ENCODE peak calls at places on chromosomes 6 and 20, in seven cellular contexts. H is left ventricle myocardium inferior; F is CD8-positive, alpha-beta T cell; W is lower lobe of right lung; K is mucosa of descending colon; G is GM23338; Z is neural progenitor cell. U is an unnamed sample.
A peak's percentile ranks its signal among the peaks of the same experiment; 100 is the strongest.

GRCh38 chr6:142802124-142802523 is 142.9 kb downstream of the HIVEP2 start:
- DNase-seq in H (no peak), F (no peak), W (no peak), K (no peak), G (peak; percentile 41), Z (no peak), U (no peak)

GRCh38 chr20:38732981-38733380 is 8.7 kb downstream of the SLC32A1 start:
- DNase-seq in H (no peak), F (no peak), W (no peak), K (no peak), G (no peak), Z (no peak), U (no peak)

GRCh38 chr20:57713505-57713903 is 3.7 kb upstream of the PMEPA1 start:
- DNase-seq in H (no peak), F (no peak), W (peak; percentile 66), K (no peak), G (no peak), Z (no peak), U (no peak)

GRCh38 chr6:128569737-128570438 is 49.5 kb upstream of the PTPRK start:
- DNase-seq in H (no peak), F (no peak), W (no peak), K (no peak), G (peak; percentile 46), Z (peak; percentile 12), U (no peak)

GRCh38 chr20:25046181-25046641 is 11.7 kb downstream of the ACSS1 start:
- DNase-seq in H (peak; percentile 78), F (no peak), W (peak; percentile 46), K (no peak), G (no peak), Z (no peak), U (peak; percentile 74)

GRCh38 chr6:23642849-23643248 is 483.2 kb upstream of the NRSN1 start:
- DNase-seq in H (no peak), F (no peak), W (no peak), K (no peak), G (no peak), Z (no peak), U (no peak)

GRCh38 chr6:37502703-37503485 is 3.2 kb upstream of the CCDC167 start:
- DNase-seq in H (no peak), F (peak; percentile 29), W (peak; percentile 16), K (no peak), G (no peak), Z (no peak), U (no peak)

GRCh38 chr6:52994789-52995078 is 350 bp downstream of the GSTA4 start:
- DNase-seq in H (peak; percentile 27), F (peak; percentile 14), W (peak; percentile 57), K (peak; percentile 69), G (peak; percentile 57), Z (no peak), U (peak; percentile 80)

GRCh38 chr6:106553440-106553839 is 75.9 kb downstream of the RTN4IP1 start:
- DNase-seq in H (no peak), F (no peak), W (no peak), K (no peak), G (no peak), Z (no peak), U (no peak)

GRCh38 chr6:3718407-3718806 is 33.1 kb downstream of the PXDC1 start:
- DNase-seq in H (no peak), F (no peak), W (no peak), K (no peak), G (no peak), Z (no peak), U (no peak)

GRCh38 chr6:106273087-106273486 is 52.5 kb downstream of the ATG5 start:
- DNase-seq in H (no peak), F (no peak), W (no peak), K (no peak), G (no peak), Z (no peak), U (no peak)

GRCh38 chr6:42263165-42263852 is 45.6 kb upstream of the MRPS10 start:
- DNase-seq in H (no peak), F (no peak), W (no peak), K (no peak), G (peak; percentile 45), Z (peak; percentile 38), U (peak; percentile 56)

GRCh38 chr6:130385059-130385695 is 19.4 kb downstream of the TMEM200A start:
- DNase-seq in H (no peak), F (no peak), W (no peak), K (peak; percentile 37), G (no peak), Z (no peak), U (no peak)

GRCh38 chr6:112626468-112627082 is 279.4 kb downstream of the RFPL4B start:
- DNase-seq in H (no peak), F (no peak), W (no peak), K (no peak), G (no peak), Z (no peak), U (no peak)

DNA sequence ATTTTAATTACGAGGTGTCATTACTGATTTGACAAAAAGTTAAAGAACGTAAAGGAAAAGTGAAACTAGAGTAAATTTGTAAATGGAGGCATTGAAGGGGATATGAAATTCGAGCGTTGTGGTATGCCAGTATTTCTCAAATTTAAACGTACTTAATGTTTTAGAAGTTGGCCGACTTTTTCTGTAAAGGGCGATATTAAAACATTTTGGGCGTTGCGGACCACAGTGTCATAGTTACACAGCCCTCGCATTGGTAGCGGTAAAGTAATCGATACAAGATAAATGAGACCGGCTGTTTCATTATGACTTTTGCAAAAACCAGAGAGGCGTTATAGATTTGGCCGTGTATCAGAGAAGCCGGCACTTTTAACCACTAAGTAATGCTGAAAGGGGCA is 39.6 kb downstream of the OR2B2 start:
- DNase-seq in H (no peak), F (no peak), W (no peak), K (no peak), G (no peak), Z (no peak), U (no peak)
- H3K4me1 ChIP-seq in H (peaks cover 24% of the 10 kb centered on the region), F (peaks cover 17% of the 10 kb centered on the region), W (peaks cover 23% of the 10 kb centered on the region), K (peaks cover 12% of the 10 kb centered on the region), G (peaks cover 11% of the 10 kb centered on the region), Z (peaks cover 15% of the 10 kb centered on the region), U (no peaks in the 10 kb centered on the region)

GRCh38 chr6:108673153-108673552 is 112.4 kb downstream of the FOXO3 start:
- DNase-seq in H (no peak), F (no peak), W (no peak), K (no peak), G (no peak), Z (no peak), U (no peak)

GRCh38 chr6:108673602-108674001 is 112.9 kb downstream of the FOXO3 start:
- DNase-seq in H (no peak), F (no peak), W (no peak), K (peak; percentile 71), G (no peak), Z (no peak), U (no peak)

GRCh38 chr6:108669673-108670072 is 109.0 kb downstream of the FOXO3 start:
- DNase-seq in H (no peak), F (no peak), W (no peak), K (no peak), G (no peak), Z (no peak), U (no peak)

GRCh38 chr6:108671175-108671574 is 110.5 kb downstream of the FOXO3 start:
- DNase-seq in H (no peak), F (no peak), W (no peak), K (no peak), G (no peak), Z (no peak), U (no peak)

DNA sequence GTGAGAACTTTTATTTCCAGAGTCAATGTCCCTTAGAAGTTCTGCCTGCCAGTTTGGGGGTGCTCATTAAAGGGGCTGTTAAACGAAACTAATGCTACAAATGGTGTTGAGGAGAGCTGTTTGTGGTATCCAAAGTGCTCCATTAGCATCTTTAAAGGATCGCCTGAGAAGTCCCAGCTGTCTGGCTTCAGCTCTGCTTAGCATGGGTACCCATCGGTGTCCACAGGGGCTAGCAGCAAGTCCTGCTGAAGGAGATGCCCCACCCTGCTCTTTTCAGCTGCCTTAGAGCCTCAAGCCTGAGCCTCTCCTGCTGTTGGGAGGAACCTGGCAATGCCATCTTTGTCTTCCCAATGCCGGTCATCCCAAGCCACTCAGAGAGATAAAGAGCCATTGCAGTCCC is 111.1 kb downstream of the FOXO3 start:
- DNase-seq in H (no peak), F (no peak), W (no peak), K (no peak), G (peak; percentile 70), Z (no peak), U (no peak)
- H3K4me1 ChIP-seq in H (peaks cover 100% of the 10 kb centered on the region), F (peaks cover 3% of the 10 kb centered on the region), W (peaks cover 68% of the 10 kb centered on the region), K (peaks cover 55% of the 10 kb centered on the region), G (peaks cover 40% of the 10 kb centered on the region), Z (peaks cover 17% of the 10 kb centered on the region), U (peaks cover 35% of the 10 kb centered on the region)

GRCh38 chr6:136754820-136755219 is 37.5 kb downstream of the MAP3K5 start:
- DNase-seq in H (no peak), F (no peak), W (no peak), K (no peak), G (no peak), Z (no peak), U (no peak)
- H3K4me1 ChIP-seq in H (peaks cover 60% of the 10 kb centered on the region), F (peaks cover 46% of the 10 kb centered on the region), W (peaks cover 52% of the 10 kb centered on the region), K (peaks cover 29% of the 10 kb centered on the region), G (peaks cover 4% of the 10 kb centered on the region), Z (no peaks in the 10 kb centered on the region), U (peaks cover 2% of the 10 kb centered on the region)

DNA sequence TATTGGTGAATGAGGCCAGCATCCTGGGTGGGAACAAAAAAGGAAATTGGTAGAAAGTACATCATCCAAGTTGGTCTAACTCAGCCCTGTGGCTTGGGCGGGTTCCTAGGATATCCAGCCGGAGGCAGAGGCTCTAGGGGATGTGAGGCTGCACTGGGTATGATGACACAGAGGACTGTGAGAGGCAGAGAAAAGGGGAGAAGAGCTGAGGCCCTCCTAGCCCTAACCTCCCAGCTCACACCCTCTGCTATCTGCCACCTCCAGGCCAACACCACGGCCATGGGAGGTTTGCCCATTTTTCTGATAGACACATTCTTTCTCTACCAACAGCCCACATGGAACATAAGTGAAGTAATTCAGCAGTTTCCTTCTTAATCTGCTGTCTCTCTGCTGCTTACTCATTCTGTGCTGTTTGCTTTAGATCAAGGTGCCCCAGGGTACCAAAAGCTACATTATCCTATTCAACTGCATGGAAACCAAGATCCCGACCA is 284.4 kb downstream of the ESR1 start:
- DNase-seq in H (no peak), F (no peak), W (no peak), K (no peak), G (no peak), Z (no peak), U (no peak)
- H3K4me1 ChIP-seq in H (peaks cover 24% of the 10 kb centered on the region), F (no peaks in the 10 kb centered on the region), W (peaks cover 18% of the 10 kb centered on the region), K (no peaks in the 10 kb centered on the region), G (no peaks in the 10 kb centered on the region), Z (no peaks in the 10 kb centered on the region), U (peaks cover 7% of the 10 kb centered on the region)

DNA sequence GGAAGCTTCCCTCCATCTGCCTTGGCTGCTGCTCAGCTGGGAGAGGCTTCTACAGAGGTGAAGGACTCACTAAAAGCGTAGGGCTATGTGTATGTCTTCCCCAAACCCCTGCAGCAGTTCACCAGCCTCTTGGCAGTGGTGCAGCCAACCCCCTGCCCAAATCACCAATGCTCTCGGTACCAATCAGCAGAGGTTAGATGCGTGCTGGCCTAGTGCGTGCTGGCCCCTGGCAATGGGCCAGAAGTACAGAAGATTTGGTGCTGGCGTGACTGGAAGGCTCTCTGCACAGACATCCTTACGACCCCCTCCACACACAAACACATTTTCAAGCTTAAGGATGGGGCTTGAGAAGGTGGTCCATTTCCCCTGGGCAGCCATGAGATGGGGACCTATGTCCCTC is 79.0 kb downstream of the MRPL14 start:
- DNase-seq in H (no peak), F (no peak), W (peak; percentile 22), K (no peak), G (no peak), Z (no peak), U (no peak)
- H3K4me1 ChIP-seq in H (peaks cover 77% of the 10 kb centered on the region), F (no peaks in the 10 kb centered on the region), W (peaks cover 13% of the 10 kb centered on the region), K (no peaks in the 10 kb centered on the region), G (peaks cover 5% of the 10 kb centered on the region), Z (peaks cover 21% of the 10 kb centered on the region), U (peaks cover 11% of the 10 kb centered on the region)

GRCh38 chr6:13398421-13398994 is 70.2 kb upstream of the TBC1D7 start:
- DNase-seq in H (no peak), F (no peak), W (no peak), K (no peak), G (peak; percentile 62), Z (peak; percentile 80), U (no peak)
- H3K4me1 ChIP-seq in H (peaks cover 87% of the 10 kb centered on the region), F (no peaks in the 10 kb centered on the region), W (peaks cover 38% of the 10 kb centered on the region), K (peaks cover 26% of the 10 kb centered on the region), G (peaks cover 10% of the 10 kb centered on the region), Z (peaks cover 10% of the 10 kb centered on the region), U (peaks cover 17% of the 10 kb centered on the region)

U was measured in right cardiac atrium.